ENCODE peak calls at places on chromosomes 7 and 10, in eight cellular contexts. W is fibroblast of lung, L is heart right ventricle, H is fibroblast of villous mesenchyme, G is kidney, D is IMR-90, K is foreskin fibroblast, X is lower lobe of right lung. B is an unnamed sample.

GRCh38 chr10:70302292-70302691 is 18.5 kb upstream of the NPFFR1 start:
- DNase-seq in W (peak; percentile 25), L (no peak), H (peak; percentile 95), G (no peak), D (peak; percentile 58), K (peak; percentile 47), X (no peak), B (no peak)

GRCh38 chr10:79491171-79491835 is 21.0 kb upstream of the EIF5AL1 start:
- DNase-seq in W (no peak), L (no peak), H (no peak), G (no peak), D (no peak), K (no peak), X (no peak), B (no peak)

GRCh38 chr10:98416589-98416988 is 1.6 kb upstream of the PYROXD2 start:
- DNase-seq in W (no peak), L (no peak), H (no peak), G (no peak), D (no peak), K (no peak), X (no peak), B (no peak)

GRCh38 chr7:142438923-142439515 is 181.2 kb upstream of the PRSS58 start:
- DNase-seq in W (peak; percentile 29), L (no peak), H (no peak), G (no peak), D (no peak), K (no peak), X (no peak), B (no peak)

GRCh38 chr10:82827901-82828300 is 952.9 kb downstream of the NRG3 start:
- DNase-seq in W (no peak), L (no peak), H (no peak), G (no peak), D (no peak), K (peak; percentile 18), X (no peak), B (no peak)

GRCh38 chr7:151782598-151783448 is 94.1 kb downstream of the PRKAG2 start:
- DNase-seq in W (peak; percentile 50), L (peak; percentile 63), H (peak; percentile 47), G (peak; percentile 92), D (peak; percentile 34), K (peak; percentile 24), X (peak; percentile 85), B (no peak)

GRCh38 chr10:100340948-100341847 is 5.8 kb upstream of the SCD start:
- DNase-seq in W (no peak), L (no peak), H (no peak), G (no peak), D (no peak), K (no peak), X (peak; percentile 68), B (no peak)

GRCh38 chr7:27305854-27306253 is 63.3 kb downstream of the EVX1 start:
- DNase-seq in W (no peak), L (no peak), H (no peak), G (no peak), D (no peak), K (no peak), X (no peak), B (no peak)

GRCh38 chr10:142371-142770 is 7.1 kb downstream of the ZMYND11 start:
- DNase-seq in W (no peak), L (no peak), H (no peak), G (no peak), D (no peak), K (no peak), X (no peak), B (no peak)
- H3K4me3 ChIP-seq in W (no peak overlapping the region), L (no peak overlapping the region), H (no peak overlapping the region), G (no peak overlapping the region), D (no peak overlapping the region), K (no peak overlapping the region), X (no peak overlapping the region), B (no peak overlapping the region)

DNA sequence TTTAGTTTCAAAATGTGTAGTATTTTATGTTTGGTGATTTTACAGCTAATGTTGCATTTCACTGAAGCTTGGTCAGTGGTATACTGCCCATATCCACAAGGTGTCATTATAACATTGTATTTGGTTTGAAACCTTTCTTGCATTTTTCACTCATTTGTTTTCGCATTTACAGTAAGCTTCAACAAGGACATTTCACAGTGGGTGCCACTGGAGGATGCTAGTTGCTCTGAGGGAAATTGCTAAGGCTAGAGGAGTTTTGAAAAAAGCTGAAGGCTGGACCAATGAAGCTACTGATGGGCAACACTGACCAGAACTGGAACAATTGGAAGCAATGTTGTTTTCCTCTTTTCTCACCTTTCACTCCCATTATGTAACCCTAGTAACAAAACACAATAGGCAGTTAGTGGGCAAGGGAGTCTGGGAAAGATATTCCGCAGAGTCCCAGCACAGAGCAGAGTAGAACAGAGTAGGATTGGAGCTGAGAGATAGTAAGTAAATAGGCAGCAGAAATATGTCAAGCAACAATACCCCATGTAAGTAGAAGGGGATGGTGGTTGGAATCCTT is 23.6 kb upstream of the SRI start:
- DNase-seq in W (peak; percentile 51), L (peak; percentile 22), H (peak; percentile 52), G (no peak), D (peak; percentile 44), K (peak; percentile 47), X (no peak), B (peak; percentile 19)
- TF ChIP-seq CTCF in W (peak; percentile 54), L (peak; percentile 60), H (peak; percentile 67), G (peak; percentile 64), D (peak; percentile 71), K (peak; percentile 65), X (peak; percentile 75), B (peak; percentile 43)

GRCh38 chr7:45573636-45574470 is at the start of gene ADCY1:
- DNase-seq in W (no peak), L (no peak), H (no peak), G (no peak), D (no peak), K (no peak), X (no peak), B (no peak)
- H3K4me3 ChIP-seq in W (peak within 1 kb of the TSS; percentile 50), L (peak within 1 kb of the TSS; percentile 68), H (peak within 1 kb of the TSS; percentile 45), G (peak within 1 kb of the TSS; percentile 61), D (peak within 1 kb of the TSS; percentile 35), K (peak within 1 kb of the TSS; percentile 57), X (peak within 1 kb of the TSS; percentile 54), B (peak within 1 kb of the TSS; percentile 33)

GRCh38 chr7:135235841-135236240 is 2.2 kb downstream of the STRA8 start:
- DNase-seq in W (no peak), L (no peak), H (no peak), G (no peak), D (no peak), K (no peak), X (no peak), B (no peak)

GRCh38 chr7:135236727-135237126 is 3.1 kb downstream of the STRA8 start:
- DNase-seq in W (peak; percentile 39), L (no peak), H (no peak), G (no peak), D (no peak), K (no peak), X (no peak), B (no peak)

GRCh38 chr7:135240446-135240845 is 6.8 kb downstream of the STRA8 start:
- DNase-seq in W (no peak), L (no peak), H (no peak), G (no peak), D (no peak), K (no peak), X (no peak), B (no peak)

GRCh38 chr7:135239263-135239662 is 5.6 kb downstream of the STRA8 start:
- DNase-seq in W (no peak), L (no peak), H (no peak), G (no peak), D (no peak), K (no peak), X (no peak), B (no peak)

GRCh38 chr7:135238112-135238744 is 4.6 kb downstream of the STRA8 start:
- DNase-seq in W (no peak), L (no peak), H (no peak), G (no peak), D (no peak), K (no peak), X (no peak), B (no peak)
- TF ChIP-seq CTCF in W (peak; percentile 35), L (no peak), H (peak; percentile 42), G (peak; percentile 4), D (peak; percentile 21), K (peak; percentile 35), X (no peak), B (peak; percentile 61)

DNA sequence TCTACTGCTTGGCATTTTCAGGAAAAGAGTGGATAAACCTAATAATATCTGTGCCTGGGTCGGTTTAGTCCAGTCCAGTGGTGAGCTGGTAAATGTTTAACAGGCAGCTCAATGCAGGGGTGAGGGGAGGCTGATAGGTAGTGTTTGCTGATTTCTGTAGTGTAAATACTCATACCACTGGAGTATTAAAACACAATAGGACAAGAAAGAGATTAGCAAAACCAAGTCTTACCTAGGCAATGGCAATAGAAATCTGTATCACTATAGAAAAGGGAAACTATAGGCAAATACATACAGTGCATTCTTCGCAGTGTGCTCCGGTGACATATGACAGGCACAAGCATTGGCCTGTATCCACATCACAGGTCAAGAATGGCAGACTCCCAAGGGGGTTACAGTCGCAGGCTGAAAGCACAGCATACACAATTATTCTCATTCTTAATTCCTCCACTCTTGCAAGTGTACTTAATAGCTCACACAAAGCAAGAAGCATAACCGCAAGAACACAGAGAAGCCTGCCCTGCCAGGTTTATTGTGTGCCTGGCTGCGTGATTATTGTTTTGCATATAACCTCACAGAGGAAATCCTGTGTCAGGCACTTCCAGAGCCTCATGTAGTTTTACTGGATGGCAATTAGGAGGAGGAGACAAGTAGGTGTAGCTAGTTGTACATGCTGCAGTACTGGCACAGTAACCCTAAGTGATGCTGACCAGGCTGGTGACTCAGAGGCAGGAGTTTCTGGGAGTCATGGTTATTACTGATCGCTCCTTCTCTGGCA is 35.0 kb downstream of the LAMB4 start:
- DNase-seq in W (peak; percentile 96), L (peak; percentile 20), H (peak; percentile 96), G (no peak), D (peak; percentile 91), K (peak; percentile 95), X (no peak), B (peak; percentile 97)
- H3K4me3 ChIP-seq in W (peak overlapping the region; percentile 32), L (peak overlapping the region; percentile 17), H (peak overlapping the region; percentile 26), G (peak overlapping the region; percentile 4), D (no peak overlapping the region), K (peak overlapping the region; percentile 2), X (no peak overlapping the region), B (peak overlapping the region; percentile 33)